ENCODE peak calls at places on chromosomes 12 and 14, in eight cellular contexts. One of them, this sample, is unnamed.

GRCh38 chr12:103848917-103849491 is 8.0 kb upstream of the NT5DC3 start:
- DNase-seq in CD4-positive, alpha-beta memory T cell: no peak
- DNase-seq in CD8-positive, alpha-beta memory T cell: no peak
- DNase-seq in Kasumi-1: no peak
- DNase-seq in GM18507: no peak
- DNase-seq in endothelial cell: no peak
- DNase-seq in hippocampal formation: no peak
- DNase-seq in stimulated activated CD4-positive, alpha-beta T cell treated with anti-CD3 and anti-CD28 coated beads, Interleukin-12 subunit alpha, Interleukin-12 subunit beta, amount 100 ng/mL, for 48 hours: no peak
- DNase-seq in this sample: no peak

GRCh38 chr12:14723763-14724162 is 27.4 kb upstream of the GUCY2C start:
- DNase-seq in CD4-positive, alpha-beta memory T cell: peak; percentile 62
- DNase-seq in CD8-positive, alpha-beta memory T cell: peak; percentile 48
- DNase-seq in Kasumi-1: peak; percentile 25
- DNase-seq in GM18507: no peak
- DNase-seq in endothelial cell: peak; percentile 64
- DNase-seq in hippocampal formation: peak; percentile 12
- DNase-seq in stimulated activated CD4-positive, alpha-beta T cell treated with anti-CD3 and anti-CD28 coated beads, Interleukin-12 subunit alpha, Interleukin-12 subunit beta, amount 100 ng/mL, for 48 hours: peak; percentile 65
- DNase-seq in this sample: peak; percentile 55

GRCh38 chr12:73599268-73599667 is 938.4 kb upstream of the ATXN7L3B start:
- DNase-seq in CD4-positive, alpha-beta memory T cell: no peak
- DNase-seq in CD8-positive, alpha-beta memory T cell: no peak
- DNase-seq in Kasumi-1: no peak
- DNase-seq in GM18507: no peak
- DNase-seq in endothelial cell: no peak
- DNase-seq in hippocampal formation: no peak
- DNase-seq in stimulated activated CD4-positive, alpha-beta T cell treated with anti-CD3 and anti-CD28 coated beads, Interleukin-12 subunit alpha, Interleukin-12 subunit beta, amount 100 ng/mL, for 48 hours: no peak
- DNase-seq in this sample: no peak

GRCh38 chr12:51320311-51320694 is 3.7 kb downstream of the BIN2 start:
- DNase-seq in CD4-positive, alpha-beta memory T cell: no peak
- DNase-seq in CD8-positive, alpha-beta memory T cell: no peak
- DNase-seq in Kasumi-1: no peak
- DNase-seq in GM18507: no peak
- DNase-seq in endothelial cell: no peak
- DNase-seq in hippocampal formation: no peak
- DNase-seq in stimulated activated CD4-positive, alpha-beta T cell treated with anti-CD3 and anti-CD28 coated beads, Interleukin-12 subunit alpha, Interleukin-12 subunit beta, amount 100 ng/mL, for 48 hours: no peak
- DNase-seq in this sample: no peak

GRCh38 chr12:18861287-18861858 is 123.5 kb downstream of the CAPZA3 start:
- DNase-seq in CD4-positive, alpha-beta memory T cell: peak; percentile 10
- DNase-seq in CD8-positive, alpha-beta memory T cell: no peak
- DNase-seq in Kasumi-1: peak; percentile 45
- DNase-seq in GM18507: no peak
- DNase-seq in endothelial cell: no peak
- DNase-seq in hippocampal formation: no peak
- DNase-seq in stimulated activated CD4-positive, alpha-beta T cell treated with anti-CD3 and anti-CD28 coated beads, Interleukin-12 subunit alpha, Interleukin-12 subunit beta, amount 100 ng/mL, for 48 hours: no peak
- DNase-seq in this sample: no peak

GRCh38 chr14:89304972-89305703 is 111.9 kb downstream of the FOXN3 start:
- DNase-seq in CD4-positive, alpha-beta memory T cell: no peak
- DNase-seq in CD8-positive, alpha-beta memory T cell: no peak
- DNase-seq in Kasumi-1: peak; percentile 23
- DNase-seq in GM18507: no peak
- DNase-seq in endothelial cell: no peak
- DNase-seq in hippocampal formation: no peak
- DNase-seq in stimulated activated CD4-positive, alpha-beta T cell treated with anti-CD3 and anti-CD28 coated beads, Interleukin-12 subunit alpha, Interleukin-12 subunit beta, amount 100 ng/mL, for 48 hours: no peak
- DNase-seq in this sample: no peak

GRCh38 chr14:69980457-69981414 is 101.5 kb downstream of the SMOC1 start:
- DNase-seq in CD4-positive, alpha-beta memory T cell: no peak
- DNase-seq in CD8-positive, alpha-beta memory T cell: no peak
- DNase-seq in Kasumi-1: no peak
- DNase-seq in GM18507: no peak
- DNase-seq in endothelial cell: no peak
- DNase-seq in hippocampal formation: peak; percentile 47
- DNase-seq in stimulated activated CD4-positive, alpha-beta T cell treated with anti-CD3 and anti-CD28 coated beads, Interleukin-12 subunit alpha, Interleukin-12 subunit beta, amount 100 ng/mL, for 48 hours: no peak
- DNase-seq in this sample: no peak

GRCh38 chr12:96501139-96501741 is 11.9 kb downstream of the CFAP54 start:
- DNase-seq in CD4-positive, alpha-beta memory T cell: no peak
- DNase-seq in CD8-positive, alpha-beta memory T cell: peak; percentile 44
- DNase-seq in Kasumi-1: no peak
- DNase-seq in GM18507: no peak
- DNase-seq in endothelial cell: peak; percentile 48
- DNase-seq in hippocampal formation: no peak
- DNase-seq in stimulated activated CD4-positive, alpha-beta T cell treated with anti-CD3 and anti-CD28 coated beads, Interleukin-12 subunit alpha, Interleukin-12 subunit beta, amount 100 ng/mL, for 48 hours: peak; percentile 16
- DNase-seq in this sample: no peak

GRCh38 chr14:89614009-89614691 is 197.1 kb upstream of the FOXN3 start:
- DNase-seq in CD4-positive, alpha-beta memory T cell: no peak
- DNase-seq in CD8-positive, alpha-beta memory T cell: no peak
- DNase-seq in Kasumi-1: no peak
- DNase-seq in GM18507: no peak
- DNase-seq in endothelial cell: no peak
- DNase-seq in hippocampal formation: no peak
- DNase-seq in stimulated activated CD4-positive, alpha-beta T cell treated with anti-CD3 and anti-CD28 coated beads, Interleukin-12 subunit alpha, Interleukin-12 subunit beta, amount 100 ng/mL, for 48 hours: no peak
- DNase-seq in this sample: no peak

GRCh38 chr14:77024171-77024627 is 4.3 kb downstream of the IRF2BPL start:
- DNase-seq in CD4-positive, alpha-beta memory T cell: peak; percentile 66
- DNase-seq in CD8-positive, alpha-beta memory T cell: peak; percentile 21
- DNase-seq in Kasumi-1: no peak
- DNase-seq in GM18507: no peak
- DNase-seq in endothelial cell: no peak
- DNase-seq in hippocampal formation: no peak
- DNase-seq in stimulated activated CD4-positive, alpha-beta T cell treated with anti-CD3 and anti-CD28 coated beads, Interleukin-12 subunit alpha, Interleukin-12 subunit beta, amount 100 ng/mL, for 48 hours: peak; percentile 69
- DNase-seq in this sample: no peak

GRCh38 chr12:16606201-16606849 is 363 bp upstream of the LMO3 start:
- DNase-seq in CD4-positive, alpha-beta memory T cell: no peak
- DNase-seq in CD8-positive, alpha-beta memory T cell: no peak
- DNase-seq in Kasumi-1: no peak
- DNase-seq in GM18507: no peak
- DNase-seq in endothelial cell: no peak
- DNase-seq in hippocampal formation: peak; percentile 62
- DNase-seq in stimulated activated CD4-positive, alpha-beta T cell treated with anti-CD3 and anti-CD28 coated beads, Interleukin-12 subunit alpha, Interleukin-12 subunit beta, amount 100 ng/mL, for 48 hours: no peak
- DNase-seq in this sample: peak; percentile 29

GRCh38 chr12:20505056-20505455 is 136.7 kb downstream of the PDE3A start:
- DNase-seq in CD4-positive, alpha-beta memory T cell: no peak
- DNase-seq in CD8-positive, alpha-beta memory T cell: no peak
- DNase-seq in Kasumi-1: no peak
- DNase-seq in GM18507: no peak
- DNase-seq in endothelial cell: no peak
- DNase-seq in hippocampal formation: no peak
- DNase-seq in stimulated activated CD4-positive, alpha-beta T cell treated with anti-CD3 and anti-CD28 coated beads, Interleukin-12 subunit alpha, Interleukin-12 subunit beta, amount 100 ng/mL, for 48 hours: no peak
- DNase-seq in this sample: no peak

GRCh38 chr12:22318122-22318737 is 16.3 kb downstream of the ST8SIA1 start:
- DNase-seq in CD4-positive, alpha-beta memory T cell: no peak
- DNase-seq in CD8-positive, alpha-beta memory T cell: no peak
- DNase-seq in Kasumi-1: no peak
- DNase-seq in GM18507: no peak
- DNase-seq in endothelial cell: no peak
- DNase-seq in hippocampal formation: no peak
- DNase-seq in stimulated activated CD4-positive, alpha-beta T cell treated with anti-CD3 and anti-CD28 coated beads, Interleukin-12 subunit alpha, Interleukin-12 subunit beta, amount 100 ng/mL, for 48 hours: no peak
- DNase-seq in this sample: no peak

GRCh38 chr12:19369691-19370148 is 69.6 kb upstream of the AEBP2 start:
- DNase-seq in CD4-positive, alpha-beta memory T cell: no peak
- DNase-seq in CD8-positive, alpha-beta memory T cell: no peak
- DNase-seq in Kasumi-1: no peak
- DNase-seq in GM18507: no peak
- DNase-seq in endothelial cell: no peak
- DNase-seq in hippocampal formation: peak; percentile 26
- DNase-seq in stimulated activated CD4-positive, alpha-beta T cell treated with anti-CD3 and anti-CD28 coated beads, Interleukin-12 subunit alpha, Interleukin-12 subunit beta, amount 100 ng/mL, for 48 hours: no peak
- DNase-seq in this sample: peak; percentile 23

GRCh38 chr12:107369679-107370078 is 276.3 kb upstream of the CRY1 start:
- DNase-seq in CD4-positive, alpha-beta memory T cell: peak; percentile 45
- DNase-seq in CD8-positive, alpha-beta memory T cell: no peak
- DNase-seq in Kasumi-1: no peak
- DNase-seq in GM18507: no peak
- DNase-seq in endothelial cell: no peak
- DNase-seq in hippocampal formation: no peak
- DNase-seq in stimulated activated CD4-positive, alpha-beta T cell treated with anti-CD3 and anti-CD28 coated beads, Interleukin-12 subunit alpha, Interleukin-12 subunit beta, amount 100 ng/mL, for 48 hours: peak; percentile 41
- DNase-seq in this sample: no peak

GRCh38 chr12:65656904-65657351 is 167.4 kb upstream of the HMGA2 start:
- DNase-seq in CD4-positive, alpha-beta memory T cell: no peak
- DNase-seq in CD8-positive, alpha-beta memory T cell: no peak
- DNase-seq in Kasumi-1: peak; percentile 83
- DNase-seq in GM18507: no peak
- DNase-seq in endothelial cell: no peak
- DNase-seq in hippocampal formation: no peak
- DNase-seq in stimulated activated CD4-positive, alpha-beta T cell treated with anti-CD3 and anti-CD28 coated beads, Interleukin-12 subunit alpha, Interleukin-12 subunit beta, amount 100 ng/mL, for 48 hours: peak; percentile 40
- DNase-seq in this sample: no peak

GRCh38 chr12:41967668-41968649 is 176.7 kb downstream of the GXYLT1 start:
- DNase-seq in CD4-positive, alpha-beta memory T cell: no peak
- DNase-seq in CD8-positive, alpha-beta memory T cell: no peak
- DNase-seq in Kasumi-1: no peak
- DNase-seq in GM18507: no peak
- DNase-seq in endothelial cell: no peak
- DNase-seq in hippocampal formation: no peak
- DNase-seq in stimulated activated CD4-positive, alpha-beta T cell treated with anti-CD3 and anti-CD28 coated beads, Interleukin-12 subunit alpha, Interleukin-12 subunit beta, amount 100 ng/mL, for 48 hours: no peak
- DNase-seq in this sample: peak; percentile 60

GRCh38 chr12:20309504-20310148 is 58.7 kb upstream of the PDE3A start:
- DNase-seq in CD4-positive, alpha-beta memory T cell: no peak
- DNase-seq in CD8-positive, alpha-beta memory T cell: no peak
- DNase-seq in Kasumi-1: no peak
- DNase-seq in GM18507: no peak
- DNase-seq in endothelial cell: no peak
- DNase-seq in hippocampal formation: no peak
- DNase-seq in stimulated activated CD4-positive, alpha-beta T cell treated with anti-CD3 and anti-CD28 coated beads, Interleukin-12 subunit alpha, Interleukin-12 subunit beta, amount 100 ng/mL, for 48 hours: no peak
- DNase-seq in this sample: no peak

GRCh38 chr12:51985136-51985835 is 21.5 kb upstream of the TAMALIN start:
- DNase-seq in CD4-positive, alpha-beta memory T cell: no peak
- DNase-seq in CD8-positive, alpha-beta memory T cell: no peak
- DNase-seq in Kasumi-1: no peak
- DNase-seq in GM18507: no peak
- DNase-seq in endothelial cell: no peak
- DNase-seq in hippocampal formation: no peak
- DNase-seq in stimulated activated CD4-positive, alpha-beta T cell treated with anti-CD3 and anti-CD28 coated beads, Interleukin-12 subunit alpha, Interleukin-12 subunit beta, amount 100 ng/mL, for 48 hours: no peak
- DNase-seq in this sample: no peak

GRCh38 chr12:124369055-124369900 is 74.4 kb downstream of the RFLNA start:
- DNase-seq in CD4-positive, alpha-beta memory T cell: no peak
- DNase-seq in CD8-positive, alpha-beta memory T cell: no peak
- DNase-seq in Kasumi-1: peak; percentile 3
- DNase-seq in GM18507: no peak
- DNase-seq in endothelial cell: no peak
- DNase-seq in hippocampal formation: peak; percentile 82
- DNase-seq in stimulated activated CD4-positive, alpha-beta T cell treated with anti-CD3 and anti-CD28 coated beads, Interleukin-12 subunit alpha, Interleukin-12 subunit beta, amount 100 ng/mL, for 48 hours: no peak
- DNase-seq in this sample: no peak

GRCh38 chr14:68807148-68807600 is 14.3 kb upstream of the ZFP36L1 start:
- DNase-seq in CD4-positive, alpha-beta memory T cell: no peak
- DNase-seq in CD8-positive, alpha-beta memory T cell: no peak
- DNase-seq in Kasumi-1: peak; percentile 83
- DNase-seq in GM18507: no peak
- DNase-seq in endothelial cell: no peak
- DNase-seq in hippocampal formation: peak; percentile 28
- DNase-seq in stimulated activated CD4-positive, alpha-beta T cell treated with anti-CD3 and anti-CD28 coated beads, Interleukin-12 subunit alpha, Interleukin-12 subunit beta, amount 100 ng/mL, for 48 hours: no peak
- DNase-seq in this sample: peak; percentile 4

GRCh38 chr14:74569387-74569786 is 42.6 kb downstream of the LTBP2 start:
- DNase-seq in CD4-positive, alpha-beta memory T cell: no peak
- DNase-seq in CD8-positive, alpha-beta memory T cell: no peak
- DNase-seq in Kasumi-1: no peak
- DNase-seq in GM18507: no peak
- DNase-seq in endothelial cell: no peak
- DNase-seq in hippocampal formation: no peak
- DNase-seq in stimulated activated CD4-positive, alpha-beta T cell treated with anti-CD3 and anti-CD28 coated beads, Interleukin-12 subunit alpha, Interleukin-12 subunit beta, amount 100 ng/mL, for 48 hours: no peak
- DNase-seq in this sample: no peak

GRCh38 chr14:77302926-77303325 is 17.8 kb downstream of the POMT2 start:
- DNase-seq in CD4-positive, alpha-beta memory T cell: no peak
- DNase-seq in CD8-positive, alpha-beta memory T cell: no peak
- DNase-seq in Kasumi-1: no peak
- DNase-seq in GM18507: no peak
- DNase-seq in endothelial cell: no peak
- DNase-seq in hippocampal formation: no peak
- DNase-seq in stimulated activated CD4-positive, alpha-beta T cell treated with anti-CD3 and anti-CD28 coated beads, Interleukin-12 subunit alpha, Interleukin-12 subunit beta, amount 100 ng/mL, for 48 hours: peak; percentile 45
- DNase-seq in this sample: no peak

GRCh38 chr14:70317091-70317968 is 42.2 kb downstream of the COX16 start:
- DNase-seq in CD4-positive, alpha-beta memory T cell: no peak
- DNase-seq in CD8-positive, alpha-beta memory T cell: no peak
- DNase-seq in Kasumi-1: no peak
- DNase-seq in GM18507: no peak
- DNase-seq in endothelial cell: no peak
- DNase-seq in hippocampal formation: no peak
- DNase-seq in stimulated activated CD4-positive, alpha-beta T cell treated with anti-CD3 and anti-CD28 coated beads, Interleukin-12 subunit alpha, Interleukin-12 subunit beta, amount 100 ng/mL, for 48 hours: no peak
- DNase-seq in this sample: no peak

GRCh38 chr12:114955414-114956014 is 271.5 kb upstream of the TBX3 start:
- DNase-seq in CD4-positive, alpha-beta memory T cell: no peak
- DNase-seq in CD8-positive, alpha-beta memory T cell: no peak
- DNase-seq in Kasumi-1: no peak
- DNase-seq in GM18507: no peak
- DNase-seq in endothelial cell: no peak
- DNase-seq in hippocampal formation: no peak
- DNase-seq in stimulated activated CD4-positive, alpha-beta T cell treated with anti-CD3 and anti-CD28 coated beads, Interleukin-12 subunit alpha, Interleukin-12 subunit beta, amount 100 ng/mL, for 48 hours: no peak
- DNase-seq in this sample: no peak

GRCh38 chr14:58915646-58916045 is 272.8 kb upstream of the DAAM1 start:
- DNase-seq in CD4-positive, alpha-beta memory T cell: no peak
- DNase-seq in CD8-positive, alpha-beta memory T cell: no peak
- DNase-seq in Kasumi-1: no peak
- DNase-seq in GM18507: no peak
- DNase-seq in endothelial cell: no peak
- DNase-seq in hippocampal formation: no peak
- DNase-seq in stimulated activated CD4-positive, alpha-beta T cell treated with anti-CD3 and anti-CD28 coated beads, Interleukin-12 subunit alpha, Interleukin-12 subunit beta, amount 100 ng/mL, for 48 hours: no peak
- DNase-seq in this sample: no peak

GRCh38 chr14:72704507-72704906 is 189.4 kb downstream of the DPF3 start:
- DNase-seq in CD4-positive, alpha-beta memory T cell: no peak
- DNase-seq in CD8-positive, alpha-beta memory T cell: no peak
- DNase-seq in Kasumi-1: peak; percentile 75
- DNase-seq in GM18507: no peak
- DNase-seq in endothelial cell: no peak
- DNase-seq in hippocampal formation: no peak
- DNase-seq in stimulated activated CD4-positive, alpha-beta T cell treated with anti-CD3 and anti-CD28 coated beads, Interleukin-12 subunit alpha, Interleukin-12 subunit beta, amount 100 ng/mL, for 48 hours: no peak
- DNase-seq in this sample: no peak

GRCh38 chr12:118059645-118060275 is 1.2 kb downstream of the WSB2 start:
- DNase-seq in CD4-positive, alpha-beta memory T cell: no peak
- DNase-seq in CD8-positive, alpha-beta memory T cell: no peak
- DNase-seq in Kasumi-1: no peak
- DNase-seq in GM18507: no peak
- DNase-seq in endothelial cell: no peak
- DNase-seq in hippocampal formation: peak; percentile 35
- DNase-seq in stimulated activated CD4-positive, alpha-beta T cell treated with anti-CD3 and anti-CD28 coated beads, Interleukin-12 subunit alpha, Interleukin-12 subunit beta, amount 100 ng/mL, for 48 hours: no peak
- DNase-seq in this sample: no peak

GRCh38 chr14:101062611-101063010 is 159.1 kb upstream of the RTL1 start:
- DNase-seq in CD4-positive, alpha-beta memory T cell: no peak
- DNase-seq in CD8-positive, alpha-beta memory T cell: no peak
- DNase-seq in Kasumi-1: no peak
- DNase-seq in GM18507: no peak
- DNase-seq in endothelial cell: no peak
- DNase-seq in hippocampal formation: no peak
- DNase-seq in stimulated activated CD4-positive, alpha-beta T cell treated with anti-CD3 and anti-CD28 coated beads, Interleukin-12 subunit alpha, Interleukin-12 subunit beta, amount 100 ng/mL, for 48 hours: no peak
- DNase-seq in this sample: no peak

GRCh38 chr14:23816371-23816770 is 137.2 kb upstream of the DHRS4 start:
- DNase-seq in CD4-positive, alpha-beta memory T cell: no peak
- DNase-seq in CD8-positive, alpha-beta memory T cell: no peak
- DNase-seq in Kasumi-1: no peak
- DNase-seq in GM18507: no peak
- DNase-seq in endothelial cell: no peak
- DNase-seq in hippocampal formation: no peak
- DNase-seq in stimulated activated CD4-positive, alpha-beta T cell treated with anti-CD3 and anti-CD28 coated beads, Interleukin-12 subunit alpha, Interleukin-12 subunit beta, amount 100 ng/mL, for 48 hours: no peak
- DNase-seq in this sample: no peak

GRCh38 chr12:80100566-80100965 is 1.2 kb downstream of the OTOGL start:
- DNase-seq in CD4-positive, alpha-beta memory T cell: no peak
- DNase-seq in CD8-positive, alpha-beta memory T cell: no peak
- DNase-seq in Kasumi-1: no peak
- DNase-seq in GM18507: no peak
- DNase-seq in endothelial cell: no peak
- DNase-seq in hippocampal formation: no peak
- DNase-seq in stimulated activated CD4-positive, alpha-beta T cell treated with anti-CD3 and anti-CD28 coated beads, Interleukin-12 subunit alpha, Interleukin-12 subunit beta, amount 100 ng/mL, for 48 hours: no peak
- DNase-seq in this sample: no peak

GRCh38 chr12:127308148-127308547 is 958.8 kb upstream of the TMEM132C start:
- DNase-seq in CD4-positive, alpha-beta memory T cell: no peak
- DNase-seq in CD8-positive, alpha-beta memory T cell: no peak
- DNase-seq in Kasumi-1: no peak
- DNase-seq in GM18507: no peak
- DNase-seq in endothelial cell: no peak
- DNase-seq in hippocampal formation: no peak
- DNase-seq in stimulated activated CD4-positive, alpha-beta T cell treated with anti-CD3 and anti-CD28 coated beads, Interleukin-12 subunit alpha, Interleukin-12 subunit beta, amount 100 ng/mL, for 48 hours: no peak
- DNase-seq in this sample: no peak